ENCODE peak calls at places on chromosomes 5 and 9, in five cellular contexts. I is HCT116, C is PC-3, P is Peyer's patch, D is IMR-90. Z is an unnamed sample. For H3K4me1, the result is how much of the 10 kb centered on the place peaks cover.

GRCh38 chr5:119328753-119329602 is 26.8 kb upstream of the TNFAIP8 start:
- DNase-seq in I (no peak), C (no peak), P (no peak), D (peak), Z (no peak)

GRCh38 chr5:111261610-111262009 is 37.4 kb downstream of the CAMK4 start:
- DNase-seq in I (no peak), C (peak), P (no peak), D (no peak), Z (no peak)

GRCh38 chr5:148805323-148806290 is 20.8 kb upstream of the ADRB2 start:
- DNase-seq in I (no peak), C (peak), P (peak), D (peak), Z (no peak)

GRCh38 chr5:1187234-1187949 is 14.0 kb upstream of the SLC6A19 start:
- DNase-seq in I (no peak), C (no peak), P (no peak), D (no peak), Z (no peak)

GRCh38 chr9:89916001-89916635 is 311.3 kb downstream of the GADD45G start:
- DNase-seq in I (no peak), C (no peak), P (no peak), D (no peak), Z (peak)

GRCh38 chr9:95506692-95507455 is 9.9 kb downstream of the PTCH1 start:
- DNase-seq in I (no peak), C (peak), P (peak), D (peak), Z (peak)

GRCh38 chr9:107980984-107981383 is 491.4 kb upstream of the KLF4 start:
- DNase-seq in I (no peak), C (no peak), P (no peak), D (no peak), Z (no peak)

GRCh38 chr5:151637676-151638075 is 46.5 kb upstream of the FAT2 start:
- DNase-seq in I (no peak), C (no peak), P (no peak), D (no peak), Z (no peak)

GRCh38 chr9:6805532-6805931 is 47.8 kb downstream of the KDM4C start:
- DNase-seq in I (no peak), C (no peak), P (no peak), D (peak), Z (no peak)

GRCh38 chr5:139287890-139288635 is 5.5 kb upstream of the MATR3 start:
- DNase-seq in I (no peak), C (peak), P (no peak), D (no peak), Z (no peak)

GRCh38 chr5:139681112-139681458 is 32.9 kb downstream of the CXXC5 start:
- DNase-seq in I (no peak), C (no peak), P (no peak), D (no peak), Z (no peak)

GRCh38 chr5:138849439-138849838 is 25.7 kb downstream of the LRRTM2 start:
- DNase-seq in I (no peak), C (no peak), P (no peak), D (peak), Z (no peak)

GRCh38 chr9:78236511-78236950 is 656 bp downstream of the CEP78 start:
- DNase-seq in I (no peak), C (no peak), P (no peak), D (no peak), Z (no peak)

GRCh38 chr5:130110333-130110732 is 206.1 kb downstream of the CHSY3 start:
- DNase-seq in I (no peak), C (no peak), P (no peak), D (no peak), Z (no peak)

GRCh38 chr9:111516061-111516465 is 8.9 kb upstream of the ZNF483 start:
- DNase-seq in I (no peak), C (peak), P (no peak), D (peak), Z (no peak)

GRCh38 chr5:162068412-162068811 is 839 bp downstream of the GABRG2 start:
- DNase-seq in I (no peak), C (peak), P (no peak), D (no peak), Z (peak)

GRCh38 chr5:161847896-161848510 is at the start of gene GABRA1:
- DNase-seq in I (no peak), C (no peak), P (no peak), D (no peak), Z (no peak)

GRCh38 chr5:26921439-26921838 is 116.9 kb downstream of the CDH9 start:
- DNase-seq in I (no peak), C (no peak), P (no peak), D (no peak), Z (no peak)

GRCh38 chr5:160521392-160521663 is 99.7 kb downstream of the PTTG1 start:
- DNase-seq in I (no peak), C (no peak), P (no peak), D (no peak), Z (no peak)

GRCh38 chr9:21991039-21991959 is 2.9 kb downstream of the CDKN2A start:
- DNase-seq in I (no peak), C (no peak), P (no peak), D (no peak), Z (no peak)
- H3K4me3 ChIP-seq in I (no peak), C (peak), P (no peak), D (no peak), Z (no peak)

GRCh38 chr5:102154291-102154690 is 141.8 kb downstream of the SLCO4C1 start:
- DNase-seq in I (no peak), C (no peak), P (no peak), D (no peak), Z (no peak)
- H3K4me1 ChIP-seq in I (under half), C (under half), P (under half), D (under half), Z (under half)

DNA sequence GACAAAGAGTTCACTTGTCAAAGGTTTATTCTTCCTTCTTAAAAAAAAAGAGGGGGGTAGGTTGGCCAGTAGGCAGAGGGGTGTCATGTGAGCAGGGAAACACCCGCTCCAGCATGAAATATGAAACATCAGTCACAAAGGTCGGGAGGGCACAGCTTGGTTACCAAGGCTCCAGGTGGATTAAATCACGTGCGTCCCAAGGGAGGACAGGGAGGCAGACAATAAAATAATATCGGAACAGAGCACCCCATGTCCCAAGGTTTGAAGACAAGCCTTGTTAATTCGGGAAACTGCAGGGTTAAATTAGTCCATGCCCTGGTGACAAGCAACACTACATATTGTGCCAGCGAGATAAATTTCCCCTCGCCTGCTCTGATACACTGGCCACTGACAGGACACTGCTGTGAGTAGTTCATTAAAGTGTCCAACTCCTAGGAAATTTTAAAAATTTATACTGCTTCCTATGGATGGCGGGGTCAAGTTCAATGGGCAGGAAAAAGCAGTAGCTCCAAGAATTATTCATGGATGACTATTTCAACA is 401.3 kb downstream of the IRX1 start:
- DNase-seq in I (no peak), C (no peak), P (no peak), D (no peak), Z (no peak)
- H3K4me3 ChIP-seq in I (no peak), C (no peak), P (no peak), D (no peak), Z (no peak)

GRCh38 chr9:136193127-136193890 is 11.6 kb downstream of the LHX3 start:
- DNase-seq in I (no peak), C (no peak), P (no peak), D (no peak), Z (no peak)
- H3K4me1 ChIP-seq in I (under half), C (under half), P (under half), D (under half), Z (under half)

DNA sequence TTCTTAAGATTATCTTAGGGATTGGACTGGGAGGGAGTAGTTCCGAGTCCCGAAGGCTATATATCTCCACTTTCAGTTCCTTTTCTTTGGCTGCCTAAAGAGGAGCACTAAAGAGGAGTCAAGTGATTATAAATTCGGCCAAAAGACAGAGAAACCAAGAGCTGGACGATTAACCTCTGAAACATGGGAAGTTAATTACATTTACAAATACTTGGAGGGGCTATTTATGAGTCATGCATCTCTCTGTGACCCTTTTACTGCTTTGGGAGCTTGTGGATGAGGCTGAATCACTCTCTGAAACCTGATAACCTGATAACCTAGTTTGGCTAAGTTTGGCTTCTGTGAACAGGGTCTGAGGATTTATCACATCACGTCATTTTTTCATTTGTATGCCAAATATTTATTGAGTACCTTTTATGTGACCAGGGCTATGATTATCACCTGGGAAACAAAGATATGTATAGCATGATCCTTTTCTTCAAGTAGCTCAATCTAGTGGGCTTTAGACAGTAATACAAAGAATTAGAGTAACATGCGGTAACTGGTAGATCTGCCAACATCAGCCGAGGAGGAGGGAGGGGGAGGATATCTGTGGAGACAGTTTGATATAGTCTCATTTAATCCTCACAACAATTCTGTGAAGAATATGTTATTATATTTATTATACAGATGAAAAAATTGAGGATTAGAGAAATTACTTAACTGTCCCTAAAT is 180.9 kb downstream of the CD180 start:
- DNase-seq in I (no peak), C (peak), P (no peak), D (peak), Z (no peak)
- H3K4me3 ChIP-seq in I (no peak), C (peak), P (peak), D (peak), Z (peak)

GRCh38 chr5:52994266-52994665 is 5.1 kb downstream of the ITGA2 start:
- DNase-seq in I (no peak), C (no peak), P (no peak), D (peak), Z (no peak)
- H3K4me1 ChIP-seq in I (under half), C (half or more), P (under half), D (under half), Z (under half)

DNA sequence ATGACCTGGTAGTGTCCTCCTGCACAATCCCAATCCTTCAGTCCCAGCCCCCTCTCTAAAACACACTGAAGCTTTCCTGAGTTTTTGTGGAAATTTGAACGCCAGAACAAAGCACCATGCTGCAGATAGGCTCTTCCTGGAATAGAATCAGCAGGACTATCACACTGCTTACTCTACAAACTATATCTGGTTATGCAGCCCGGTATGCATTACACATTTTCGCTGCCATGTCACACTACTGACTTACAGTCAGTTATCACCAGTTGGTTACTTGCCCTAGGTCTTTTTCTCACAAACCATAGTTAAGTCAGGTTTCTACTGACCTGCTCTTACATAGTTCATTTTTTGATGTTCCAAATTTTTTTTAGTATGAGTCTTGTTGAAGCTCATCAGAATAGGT is 24.9 kb downstream of the PLCXD3 start:
- DNase-seq in I (no peak), C (no peak), P (no peak), D (no peak), Z (no peak)
- H3K4me3 ChIP-seq in I (no peak), C (no peak), P (no peak), D (no peak), Z (no peak)

GRCh38 chr9:114362394-114362793 is 25.4 kb downstream of the AKNA start:
- DNase-seq in I (no peak), C (no peak), P (no peak), D (no peak), Z (no peak)
- H3K4me1 ChIP-seq in I (under half), C (under half), P (under half), D (under half), Z (under half)

DNA sequence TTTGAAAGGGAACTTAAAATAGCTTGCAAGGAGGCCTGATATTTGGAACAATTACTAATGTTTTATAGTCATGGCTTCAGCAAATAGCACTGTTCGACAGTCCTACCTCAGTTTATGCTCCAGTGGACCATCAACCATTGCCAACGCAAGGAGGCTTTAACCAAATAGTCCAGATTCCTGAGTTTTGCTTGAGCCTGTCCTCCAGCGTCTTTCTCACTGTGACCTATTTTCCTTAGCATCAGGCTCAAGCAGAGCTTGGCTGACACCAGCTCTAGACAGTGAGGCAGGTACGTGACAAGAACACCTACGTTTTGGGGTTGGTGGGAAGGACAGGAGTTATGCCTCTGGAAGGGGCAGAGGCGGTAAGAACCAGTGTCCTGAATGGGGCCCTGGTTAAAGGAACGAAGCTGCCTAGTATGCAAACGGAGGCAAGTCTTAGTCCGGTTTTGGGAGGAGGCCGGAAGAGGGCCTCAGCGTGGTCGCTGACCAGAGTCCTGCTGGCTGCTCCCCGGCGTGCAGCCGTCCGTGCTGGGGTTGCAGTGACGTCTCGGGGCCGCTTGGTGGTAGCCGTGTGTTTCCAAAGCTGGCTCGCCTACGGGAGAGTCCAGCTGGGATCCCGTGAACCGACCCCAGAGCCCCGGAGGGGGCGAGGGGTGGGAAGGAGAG is 998 bp upstream of the FGF18 start:
- DNase-seq in I (peak), C (peak), P (peak), D (peak), Z (peak)
- H3K4me3 ChIP-seq in I (peak), C (peak), P (peak), D (peak), Z (peak)